ENCODE peak calls at places on chromosomes 13 and 19, in five cellular contexts. One of them, this sample, is unnamed.

GRCh38 chr19:30784850-30785459 is 412.8 kb downstream of the ZNF536 start:
- DNase-seq in heart left ventricle: peak
- DNase-seq in astrocyte of the cerebellum: no peak
- DNase-seq in AG09309: no peak
- DNase-seq in HL-60: peak
- DNase-seq in this sample: no peak

GRCh38 chr13:51793570-51794273 is 10.2 kb downstream of the DHRS12 start:
- DNase-seq in heart left ventricle: no peak
- DNase-seq in astrocyte of the cerebellum: peak
- DNase-seq in AG09309: no peak
- DNase-seq in HL-60: peak
- DNase-seq in this sample: no peak

GRCh38 chr19:56076413-56076998 is 44.6 kb downstream of the ZNF787 start:
- DNase-seq in heart left ventricle: peak
- DNase-seq in astrocyte of the cerebellum: peak
- DNase-seq in AG09309: peak
- DNase-seq in HL-60: no peak
- DNase-seq in this sample: peak

GRCh38 chr19:14476663-14477401 is 1.7 kb upstream of the PTGER1 start:
- DNase-seq in heart left ventricle: no peak
- DNase-seq in astrocyte of the cerebellum: peak
- DNase-seq in AG09309: peak
- DNase-seq in HL-60: peak
- DNase-seq in this sample: no peak

GRCh38 chr13:25171517-25172302 is at the start of gene AMER2:
- DNase-seq in heart left ventricle: no peak
- DNase-seq in astrocyte of the cerebellum: no peak
- DNase-seq in AG09309: no peak
- DNase-seq in HL-60: no peak
- DNase-seq in this sample: no peak

GRCh38 chr13:104357174-104357573 is 1291.0 kb upstream of the SLC10A2 start:
- DNase-seq in heart left ventricle: no peak
- DNase-seq in astrocyte of the cerebellum: peak
- DNase-seq in AG09309: no peak
- DNase-seq in HL-60: no peak
- DNase-seq in this sample: no peak

GRCh38 chr13:112128052-112128610 is 61.2 kb downstream of the SOX1 start:
- DNase-seq in heart left ventricle: no peak
- DNase-seq in astrocyte of the cerebellum: no peak
- DNase-seq in AG09309: no peak
- DNase-seq in HL-60: no peak
- DNase-seq in this sample: no peak

GRCh38 chr13:95073826-95074345 is 227.4 kb downstream of the ABCC4 start:
- DNase-seq in heart left ventricle: no peak
- DNase-seq in astrocyte of the cerebellum: no peak
- DNase-seq in AG09309: no peak
- DNase-seq in HL-60: no peak
- DNase-seq in this sample: no peak

GRCh38 chr19:3503036-3503572 is 2.6 kb upstream of the DOHH start:
- DNase-seq in heart left ventricle: no peak
- DNase-seq in astrocyte of the cerebellum: no peak
- DNase-seq in AG09309: no peak
- DNase-seq in HL-60: no peak
- DNase-seq in this sample: no peak

GRCh38 chr19:49997709-49998108 is 27.5 kb downstream of the VRK3 start:
- DNase-seq in heart left ventricle: no peak
- DNase-seq in astrocyte of the cerebellum: no peak
- DNase-seq in AG09309: no peak
- DNase-seq in HL-60: peak
- DNase-seq in this sample: no peak

GRCh38 chr13:76711515-76712182 is 174.6 kb downstream of the KCTD12 start:
- DNase-seq in heart left ventricle: peak
- DNase-seq in astrocyte of the cerebellum: peak
- DNase-seq in AG09309: peak
- DNase-seq in HL-60: peak
- DNase-seq in this sample: peak

GRCh38 chr13:98626298-98626940 is 49.5 kb upstream of the STK24 start:
- DNase-seq in heart left ventricle: no peak
- DNase-seq in astrocyte of the cerebellum: no peak
- DNase-seq in AG09309: no peak
- DNase-seq in HL-60: no peak
- DNase-seq in this sample: no peak

GRCh38 chr19:41321204-41321599 is 11.2 kb downstream of the CCDC97 start:
- DNase-seq in heart left ventricle: no peak
- DNase-seq in astrocyte of the cerebellum: no peak
- DNase-seq in AG09309: no peak
- DNase-seq in HL-60: no peak
- DNase-seq in this sample: no peak

GRCh38 chr19:33192010-33192409 is 2.1 kb upstream of the LRP3 start:
- DNase-seq in heart left ventricle: no peak
- DNase-seq in astrocyte of the cerebellum: no peak
- DNase-seq in AG09309: no peak
- DNase-seq in HL-60: no peak
- DNase-seq in this sample: no peak

GRCh38 chr13:100394005-100394695 is 194.4 kb downstream of the GGACT start:
- DNase-seq in heart left ventricle: no peak
- DNase-seq in astrocyte of the cerebellum: peak
- DNase-seq in AG09309: peak
- DNase-seq in HL-60: no peak
- DNase-seq in this sample: peak

GRCh38 chr13:113982296-113982661 is 8.4 kb upstream of the C13orf46 start:
- DNase-seq in heart left ventricle: no peak
- DNase-seq in astrocyte of the cerebellum: no peak
- DNase-seq in AG09309: no peak
- DNase-seq in HL-60: no peak
- DNase-seq in this sample: no peak

GRCh38 chr13:37473035-37473434 is 125.5 kb downstream of the POSTN start:
- DNase-seq in heart left ventricle: no peak
- DNase-seq in astrocyte of the cerebellum: no peak
- DNase-seq in AG09309: no peak
- DNase-seq in HL-60: no peak
- DNase-seq in this sample: no peak

GRCh38 chr19:50490411-50490811 is 13.8 kb upstream of the GARIN5A start:
- DNase-seq in heart left ventricle: no peak
- DNase-seq in astrocyte of the cerebellum: no peak
- DNase-seq in AG09309: no peak
- DNase-seq in HL-60: no peak
- DNase-seq in this sample: no peak

GRCh38 chr13:90594694-90595093 is 752.8 kb upstream of the MIR17HG start:
- DNase-seq in heart left ventricle: no peak
- DNase-seq in astrocyte of the cerebellum: no peak
- DNase-seq in AG09309: peak
- DNase-seq in HL-60: no peak
- DNase-seq in this sample: no peak

GRCh38 chr13:75963318-75963717 is 327.2 kb downstream of the LMO7 start:
- DNase-seq in heart left ventricle: no peak
- DNase-seq in astrocyte of the cerebellum: no peak
- DNase-seq in AG09309: no peak
- DNase-seq in HL-60: no peak
- DNase-seq in this sample: no peak

GRCh38 chr19:33511346-33511745 is 10.2 kb downstream of the PEPD start:
- DNase-seq in heart left ventricle: no peak
- DNase-seq in astrocyte of the cerebellum: no peak
- DNase-seq in AG09309: no peak
- DNase-seq in HL-60: no peak
- DNase-seq in this sample: no peak

GRCh38 chr19:1189419-1189818 is 15.4 kb upstream of the SBNO2 start:
- DNase-seq in heart left ventricle: no peak
- DNase-seq in astrocyte of the cerebellum: no peak
- DNase-seq in AG09309: no peak
- DNase-seq in HL-60: no peak
- DNase-seq in this sample: no peak

GRCh38 chr13:112638157-112638750 is 50.3 kb upstream of the TUBGCP3 start:
- DNase-seq in heart left ventricle: no peak
- DNase-seq in astrocyte of the cerebellum: no peak
- DNase-seq in AG09309: no peak
- DNase-seq in HL-60: no peak
- DNase-seq in this sample: no peak

GRCh38 chr19:7916908-7917291 is 2.3 kb downstream of the TGFBR3L start:
- DNase-seq in heart left ventricle: no peak
- DNase-seq in astrocyte of the cerebellum: no peak
- DNase-seq in AG09309: no peak
- DNase-seq in HL-60: no peak
- DNase-seq in this sample: no peak

GRCh38 chr19:31073485-31074221 is 275.6 kb downstream of the TSHZ3 start:
- DNase-seq in heart left ventricle: no peak
- DNase-seq in astrocyte of the cerebellum: no peak
- DNase-seq in AG09309: no peak
- DNase-seq in HL-60: no peak
- DNase-seq in this sample: no peak

GRCh38 chr13:90890435-90890834 is 457.1 kb upstream of the MIR17HG start:
- DNase-seq in heart left ventricle: no peak
- DNase-seq in astrocyte of the cerebellum: no peak
- DNase-seq in AG09309: no peak
- DNase-seq in HL-60: no peak
- DNase-seq in this sample: no peak

GRCh38 chr19:1076951-1077350 is 10.0 kb downstream of the ARHGAP45 start:
- DNase-seq in heart left ventricle: peak
- DNase-seq in astrocyte of the cerebellum: no peak
- DNase-seq in AG09309: no peak
- DNase-seq in HL-60: no peak
- DNase-seq in this sample: no peak

GRCh38 chr19:15249912-15250634 is 17.8 kb upstream of the EPHX3 start:
- DNase-seq in heart left ventricle: peak
- DNase-seq in astrocyte of the cerebellum: peak
- DNase-seq in AG09309: peak
- DNase-seq in HL-60: no peak
- DNase-seq in this sample: peak

GRCh38 chr13:36673838-36674326 is at the start of gene SERTM1:
- DNase-seq in heart left ventricle: no peak
- DNase-seq in astrocyte of the cerebellum: no peak
- DNase-seq in AG09309: no peak
- DNase-seq in HL-60: no peak
- DNase-seq in this sample: no peak

GRCh38 chr13:41942462-41943094 is 18.3 kb downstream of the VWA8 start:
- DNase-seq in heart left ventricle: no peak
- DNase-seq in astrocyte of the cerebellum: peak
- DNase-seq in AG09309: no peak
- DNase-seq in HL-60: no peak
- DNase-seq in this sample: no peak

DNA sequence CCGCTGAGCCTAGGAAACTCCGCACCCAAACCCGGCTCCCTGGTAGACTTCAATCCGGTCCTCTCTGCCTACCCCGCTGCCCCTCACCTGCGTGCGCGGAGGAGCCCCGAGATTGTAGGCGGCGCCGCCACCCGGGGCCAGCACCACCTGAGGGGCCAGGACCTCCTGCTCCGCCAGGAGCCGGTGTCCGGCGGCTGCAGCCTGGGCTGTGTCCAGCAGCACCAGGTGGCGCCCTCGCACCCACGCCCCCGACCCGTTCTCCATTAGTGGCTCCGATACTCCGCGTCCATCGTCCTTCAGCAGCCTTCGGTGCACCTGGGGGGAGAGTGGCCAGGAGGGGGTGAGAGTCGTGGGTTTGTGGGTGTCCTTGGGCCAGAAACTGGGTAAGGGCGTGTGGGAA is 18.5 kb downstream of the MAN2B1 start:
- DNase-seq in heart left ventricle: no peak
- DNase-seq in astrocyte of the cerebellum: no peak
- DNase-seq in AG09309: no peak
- DNase-seq in HL-60: no peak
- DNase-seq in this sample: no peak
- TF ChIP-seq CTCF in heart left ventricle: no peak
- TF ChIP-seq CTCF in astrocyte of the cerebellum: peak
- TF ChIP-seq CTCF in AG09309: peak
- TF ChIP-seq CTCF in HL-60: no peak
- TF ChIP-seq CTCF in this sample: peak

GRCh38 chr19:42325896-42326771 is 699 bp downstream of the MEGF8 start:
- DNase-seq in heart left ventricle: no peak
- DNase-seq in astrocyte of the cerebellum: no peak
- DNase-seq in AG09309: no peak
- DNase-seq in HL-60: no peak
- DNase-seq in this sample: no peak
- TF ChIP-seq CTCF in heart left ventricle: no peak
- TF ChIP-seq CTCF in astrocyte of the cerebellum: no peak
- TF ChIP-seq CTCF in AG09309: peak
- TF ChIP-seq CTCF in HL-60: no peak
- TF ChIP-seq CTCF in this sample: no peak

DNA sequence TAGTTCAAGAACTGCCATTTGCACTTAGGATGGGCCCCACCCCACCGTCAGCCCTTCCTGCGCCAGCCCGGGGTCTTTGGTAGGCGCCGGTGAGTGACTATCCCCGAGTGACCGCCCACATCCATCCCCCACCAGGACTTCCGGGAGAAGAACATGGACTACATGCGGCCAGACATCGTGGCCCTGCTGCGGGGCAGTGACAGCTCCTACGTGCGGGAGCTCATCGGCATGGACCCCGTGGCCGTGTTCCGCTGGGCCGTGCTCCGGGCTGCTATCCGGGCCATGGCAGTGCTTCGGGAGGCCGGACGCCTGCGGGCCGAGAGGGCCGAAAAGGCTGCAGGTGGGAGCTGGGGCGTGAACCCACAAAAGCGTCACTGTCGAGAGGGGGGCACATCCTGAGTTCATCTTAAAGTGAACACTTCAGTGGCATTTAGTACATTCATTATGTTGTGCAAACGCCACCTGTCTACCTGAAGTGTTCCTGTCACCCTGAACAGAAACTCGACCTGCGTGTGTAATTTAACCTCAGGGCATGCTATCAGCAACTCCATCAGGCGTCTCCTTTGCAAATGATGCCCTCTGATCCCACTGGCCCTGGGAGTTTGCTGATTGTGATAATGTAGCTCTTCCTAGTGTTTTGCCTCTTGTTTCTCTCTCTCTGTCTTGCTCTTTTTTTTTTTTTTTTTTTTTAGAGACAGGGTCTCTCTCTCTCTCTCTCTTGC is 42.4 kb upstream of the USE1 start:
- DNase-seq in heart left ventricle: no peak
- DNase-seq in astrocyte of the cerebellum: no peak
- DNase-seq in AG09309: no peak
- DNase-seq in HL-60: no peak
- DNase-seq in this sample: no peak
- TF ChIP-seq CTCF in heart left ventricle: no peak
- TF ChIP-seq CTCF in astrocyte of the cerebellum: no peak
- TF ChIP-seq CTCF in AG09309: no peak
- TF ChIP-seq CTCF in HL-60: no peak
- TF ChIP-seq CTCF in this sample: no peak

DNA sequence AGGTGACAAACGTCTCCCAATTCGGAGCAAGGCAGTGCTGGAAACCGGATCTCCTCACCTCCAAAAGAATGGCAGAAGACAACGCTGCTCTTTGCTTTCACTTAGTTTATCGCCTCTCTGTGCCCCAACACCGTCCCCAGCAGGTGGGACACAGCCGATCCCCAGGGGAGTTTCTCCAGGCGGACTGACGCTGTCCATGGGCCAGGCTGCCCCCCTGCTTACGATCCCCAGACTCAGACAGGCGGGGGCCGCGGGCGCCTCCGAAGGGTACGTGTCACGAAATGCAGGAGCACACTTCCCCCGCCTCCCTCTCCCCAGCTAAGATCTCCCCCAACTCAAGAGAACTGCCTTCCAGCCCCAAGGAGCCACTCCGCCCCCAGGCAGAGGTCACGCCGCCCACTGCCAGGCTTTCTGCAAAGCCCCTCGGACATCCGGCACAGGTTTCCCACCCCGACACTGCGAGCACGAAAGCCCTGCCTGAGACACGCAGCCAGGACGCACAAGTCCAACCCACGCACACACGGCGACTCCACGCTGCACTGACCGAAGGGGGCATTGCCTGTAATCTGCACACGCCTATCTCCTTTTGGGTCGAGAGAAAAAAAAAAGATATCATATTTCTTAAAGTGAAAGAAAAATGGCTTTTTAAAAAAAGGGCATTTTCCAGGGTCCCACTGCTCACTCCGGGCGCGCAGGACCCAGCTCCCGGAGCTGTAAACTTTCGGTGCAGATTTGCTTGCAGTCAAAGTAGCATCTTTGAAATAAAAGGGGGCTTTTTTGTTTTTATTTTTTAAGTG is 1.9 kb downstream of the SPRY2 start:
- DNase-seq in heart left ventricle: peak
- DNase-seq in astrocyte of the cerebellum: peak
- DNase-seq in AG09309: peak
- DNase-seq in HL-60: no peak
- DNase-seq in this sample: peak
- TF ChIP-seq CTCF in heart left ventricle: no peak
- TF ChIP-seq CTCF in astrocyte of the cerebellum: peak
- TF ChIP-seq CTCF in AG09309: peak
- TF ChIP-seq CTCF in HL-60: no peak
- TF ChIP-seq CTCF in this sample: peak